ENCODE peak calls at places on chromosome 19, in eight cellular contexts. Y is stomach, W is H1, S is transverse colon, G is A549, N is tibial nerve, M is HepG2, F is ovary. A is an unnamed sample.

GRCh38 chr19:12481781-12482504 is 2.7 kb downstream of the ZNF709 start:
- DNase-seq in F (no peak), W (no peak), S (no peak), M (peak; percentile 38), Y (no peak), N (no peak), G (no peak), A (no peak)

GRCh38 chr19:18456974-18457373 is 19.0 kb upstream of the ISYNA1 start:
- DNase-seq in G (no peak), W (no peak), M (no peak), N (peak; percentile 65), S (peak; percentile 48), F (peak; percentile 50), Y (no peak), A (no peak)

GRCh38 chr19:18879579-18880373 is 16.2 kb downstream of the CERS1 start:
- DNase-seq in W (peak; percentile 84), S (peak; percentile 87), G (no peak), N (no peak), M (no peak), F (no peak), Y (peak; percentile 71), A (peak; percentile 60)

GRCh38 chr19:14686411-14686810 is 3.4 kb upstream of the ZNF333 start:
- DNase-seq in F (no peak), S (peak; percentile 17), Y (no peak), G (no peak), M (peak; percentile 8), N (no peak), W (no peak), A (no peak)

GRCh38 chr19:40231544-40232424 is 5.3 kb upstream of the CCNP start:
- DNase-seq in G (no peak), M (peak; percentile 82), W (no peak), N (no peak), F (no peak), Y (no peak), S (no peak), A (no peak)

GRCh38 chr19:40831502-40832430 is 18.5 kb downstream of the CYP2A6 start:
- DNase-seq in M (peak; percentile 96), N (peak; percentile 52), W (no peak), G (peak; percentile 60), Y (no peak), F (no peak), S (peak; percentile 55), A (no peak)

GRCh38 chr19:40666803-40667438 is 23.5 kb downstream of the NUMBL start:
- DNase-seq in F (no peak), N (no peak), W (no peak), M (no peak), G (no peak), S (no peak), Y (no peak), A (no peak)

GRCh38 chr19:11191934-11192333 is 5.4 kb downstream of the KANK2 start:
- DNase-seq in G (no peak), N (no peak), S (no peak), F (no peak), W (no peak), Y (no peak), M (no peak), A (no peak)

DNA sequence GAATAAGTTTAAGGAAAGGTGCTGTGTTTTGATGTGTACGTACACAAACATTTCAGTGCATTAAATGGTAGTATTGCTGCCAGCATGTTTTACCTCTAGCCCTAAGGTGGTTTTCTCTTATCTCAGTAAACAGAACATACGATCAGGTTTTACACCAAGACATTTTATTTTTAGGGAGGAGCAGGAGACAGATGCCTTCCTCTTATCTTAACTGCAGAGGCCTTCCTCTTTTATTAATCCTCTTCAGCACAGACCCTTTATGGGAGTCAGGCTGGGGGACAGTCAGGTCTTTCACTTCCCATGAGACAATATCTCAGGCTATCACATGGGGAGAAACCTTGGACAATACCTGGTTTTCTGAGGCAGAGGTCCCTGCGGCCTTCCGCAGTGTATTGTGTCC is 14.9 kb upstream of the ZNF611 start:
- DNase-seq in F (no peak), W (no peak), M (no peak), S (no peak), N (no peak), Y (no peak), G (no peak), A (no peak)
- TF ChIP-seq EP300 in F (no peak), W (no peak), M (no peak), S (no peak), N (no peak), Y (no peak), G (no peak), A (no peak)

DNA sequence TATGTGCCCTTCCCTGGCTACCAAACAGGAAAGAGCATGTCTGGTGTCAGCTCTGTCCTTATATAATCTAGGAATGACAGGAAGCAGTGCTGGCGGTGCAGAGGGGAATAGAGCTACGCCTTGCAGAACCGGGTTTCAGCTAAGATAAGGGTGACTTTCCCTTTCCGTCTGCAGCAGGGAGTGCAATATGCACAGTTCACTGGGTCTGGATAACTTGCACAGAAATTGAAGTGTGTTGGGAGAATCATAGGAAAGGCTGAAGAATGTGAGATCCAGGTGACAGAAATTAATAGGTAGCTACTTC is 90.0 kb upstream of the TSHZ3 start:
- DNase-seq in W (peak; percentile 19), Y (no peak), G (no peak), M (no peak), F (no peak), S (no peak), N (no peak), A (no peak)
- TF ChIP-seq EP300 in W (no peak), Y (no peak), G (no peak), M (no peak), F (no peak), S (no peak), N (no peak), A (no peak)

GRCh38 chr19:51407631-51408131 is 9.8 kb downstream of the SIGLEC10 start:
- DNase-seq in W (no peak), Y (peak; percentile 40), S (peak; percentile 37), M (peak; percentile 74), N (no peak), F (no peak), G (peak; percentile 56), A (no peak)
- TF ChIP-seq EP300 in W (no peak), Y (no peak), S (no peak), M (no peak), N (no peak), F (no peak), G (no peak), A (no peak)

GRCh38 chr19:45098521-45099464 is 5.8 kb downstream of the PPP1R37 start:
- DNase-seq in S (no peak), Y (peak; percentile 79), N (no peak), W (no peak), F (peak; percentile 45), G (no peak), M (peak; percentile 40), A (no peak)
- TF ChIP-seq EP300 in S (no peak), Y (no peak), N (no peak), W (no peak), F (no peak), G (no peak), M (no peak), A (no peak)

GRCh38 chr19:41999071-41999877 is 5.2 kb upstream of the ATP1A3 start:
- DNase-seq in W (peak; percentile 78), Y (no peak), N (no peak), M (no peak), G (no peak), F (no peak), S (no peak), A (no peak)
- TF ChIP-seq EP300 in W (no peak), Y (no peak), N (no peak), M (no peak), G (no peak), F (no peak), S (no peak), A (no peak)

DNA sequence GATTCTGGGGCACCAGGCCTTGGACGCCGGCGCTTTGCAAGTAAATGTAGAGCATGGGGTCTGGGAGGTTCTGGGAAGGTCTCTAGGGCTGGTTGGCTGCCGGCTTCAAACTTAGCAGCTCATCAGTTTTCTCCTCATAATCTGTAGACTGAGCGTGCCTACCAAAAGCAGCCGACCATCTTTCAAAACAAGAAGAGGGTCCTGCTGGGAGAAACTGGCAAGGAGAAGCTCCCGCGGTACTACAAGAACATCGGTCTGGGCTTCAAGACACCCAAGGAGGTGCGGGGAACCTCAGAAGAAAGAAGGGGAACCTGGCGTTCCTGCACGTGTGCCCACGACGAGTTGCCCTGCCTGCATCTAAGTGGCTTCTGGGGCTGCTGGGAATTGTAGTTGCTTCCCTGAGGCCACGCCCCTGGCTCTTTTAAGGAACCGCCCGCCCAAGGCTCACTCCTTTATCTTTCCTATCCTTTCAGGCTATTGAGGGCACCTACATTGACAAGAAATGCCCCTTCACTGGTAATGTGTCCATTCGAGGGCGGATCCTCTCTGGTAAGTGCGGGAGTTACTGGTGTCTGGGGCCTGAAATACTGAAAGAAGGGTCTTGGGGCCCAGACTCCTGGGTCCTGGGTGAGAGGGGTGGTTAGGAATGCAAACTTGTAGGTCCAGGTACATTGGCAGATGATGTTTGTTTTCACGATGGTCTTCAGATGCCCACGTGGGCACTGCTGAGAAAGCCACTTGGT is 984 bp downstream of the RPS11 start:
- DNase-seq in M (no peak), N (peak; percentile 64), Y (peak; percentile 78), S (peak; percentile 86), F (no peak), G (peak; percentile 77), W (no peak), A (peak; percentile 84)
- TF ChIP-seq EP300 in M (no peak), N (no peak), Y (no peak), S (no peak), F (no peak), G (no peak), W (no peak), A (no peak)

GRCh38 chr19:46288896-46289588 is 7.8 kb upstream of the HIF3A start:
- DNase-seq in N (no peak), M (peak; percentile 36), F (peak; percentile 29), Y (no peak), G (peak; percentile 74), S (no peak), W (no peak), A (no peak)
- TF ChIP-seq EP300 in N (peak; percentile 28), M (no peak), F (no peak), Y (no peak), G (no peak), S (no peak), W (no peak), A (no peak)